ENCODE peak calls at places on chromosome 16, in four cellular contexts. Q, R, V and B are unnamed samples.

GRCh38 chr16:88365244-88365865 is 17.4 kb upstream of the ZNF469 start:
- DNase-seq in Q (no peak), V (peak), R (no peak), B (no peak)

GRCh38 chr16:85428168-85428898 is 184.8 kb upstream of the GSE1 start:
- DNase-seq in R (no peak), Q (peak), V (peak), B (no peak)

GRCh38 chr16:27235055-27235937 is 32.0 kb downstream of the KDM8 start:
- DNase-seq in V (peak), Q (peak), R (peak), B (peak)

GRCh38 chr16:11743308-11744074 is 834 bp upstream of the TXNDC11 start:
- DNase-seq in Q (peak), R (peak), V (peak), B (peak)

GRCh38 chr16:49659356-49659755 is 196.6 kb downstream of the ZNF423 start:
- DNase-seq in Q (no peak), V (no peak), R (no peak), B (no peak)

GRCh38 chr16:49598386-49599170 is 225.0 kb downstream of the C16orf78 start:
- DNase-seq in Q (no peak), V (no peak), R (no peak), B (no peak)

GRCh38 chr16:19406891-19407491 is 10.7 kb upstream of the TMC5 start:
- DNase-seq in V (no peak), Q (no peak), R (no peak), B (no peak)

GRCh38 chr16:739560-740458 is 988 bp downstream of the CIAO3 start:
- DNase-seq in R (peak), V (peak), Q (no peak), B (no peak)

GRCh38 chr16:88505405-88506082 is 52.5 kb downstream of the ZFPM1 start:
- DNase-seq in R (peak), Q (peak), V (no peak), B (no peak)

GRCh38 chr16:17161034-17161433 is 309.7 kb downstream of the XYLT1 start:
- DNase-seq in Q (no peak), V (no peak), R (no peak), B (no peak)

GRCh38 chr16:81668243-81669097 is 110.6 kb upstream of the PLCG2 start:
- DNase-seq in V (no peak), Q (no peak), R (no peak), B (no peak)

GRCh38 chr16:12902511-12903324 is 1.3 kb downstream of the SHISA9 start:
- DNase-seq in Q (peak), R (no peak), V (no peak), B (no peak)

GRCh38 chr16:85216522-85217375 is 104.5 kb upstream of the CIBAR2 start:
- DNase-seq in V (peak), R (no peak), Q (no peak), B (no peak)

GRCh38 chr16:75455677-75456076 is 8.8 kb downstream of the TMEM170A start:
- DNase-seq in V (no peak), R (no peak), Q (no peak), B (no peak)

GRCh38 chr16:89230210-89230609 is 12.7 kb downstream of the ZNF778 start:
- DNase-seq in V (no peak), Q (no peak), R (no peak), B (no peak)

GRCh38 chr16:4179020-4179419 is 62.8 kb upstream of the ADCY9 start:
- DNase-seq in R (no peak), V (no peak), Q (peak), B (peak)

GRCh38 chr16:19377864-19378263 is 39.8 kb upstream of the TMC5 start:
- DNase-seq in V (no peak), R (no peak), Q (no peak), B (no peak)

GRCh38 chr16:22007159-22007508 is 777 bp upstream of the MOSMO start:
- DNase-seq in V (no peak), Q (no peak), R (no peak), B (no peak)

GRCh38 chr16:19808061-19808621 is 76.5 kb downstream of the GPRC5B start:
- DNase-seq in R (no peak), Q (no peak), V (no peak), B (no peak)

GRCh38 chr16:47705268-47705667 is 244.1 kb downstream of the PHKB start:
- DNase-seq in R (no peak), V (no peak), Q (no peak), B (no peak)

GRCh38 chr16:69872888-69873287 is 78.2 kb upstream of the CLEC18A start:
- DNase-seq in R (no peak), Q (no peak), V (no peak), B (no peak)

GRCh38 chr16:59690216-59690615 is 956.1 kb upstream of the GOT2 start:
- DNase-seq in V (no peak), Q (no peak), R (no peak), B (no peak)

GRCh38 chr16:50298591-50299507 is 32.5 kb downstream of the ADCY7 start:
- DNase-seq in Q (no peak), R (no peak), V (peak), B (no peak)

GRCh38 chr16:66511615-66512500 is 38.1 kb downstream of the TK2 start:
- DNase-seq in R (no peak), Q (peak), V (no peak), B (peak)

GRCh38 chr16:11229906-11230305 is 26.1 kb downstream of the SOCS1 start:
- DNase-seq in V (no peak), Q (peak), R (no peak), B (peak)

GRCh38 chr16:22694887-22695382 is 119.0 kb upstream of the HS3ST2 start:
- DNase-seq in V (no peak), R (peak), Q (no peak), B (no peak)

GRCh38 chr16:47258874-47259461 is 115.2 kb upstream of the NETO2 start:
- DNase-seq in R (no peak), V (no peak), Q (no peak), B (no peak)